ENCODE peak calls at places on chromosomes 16 and 17, in eight cellular contexts. X is adipocyte; Z is left lung; M is dorsolateral prefrontal cortex; C is NCI-H2171; A is activated naive CD8-positive, alpha-beta T cell treated with anti-CD3 and anti-CD28 coated beads for 36 hours; E is ELR; T is AG08396. F is an unnamed sample.

GRCh38 chr17:38447502-38448095 is 19.3 kb downstream of the ARHGAP23 start:
- DNase-seq in A (no peak), C (no peak), X (no peak), E (no peak), T (no peak), M (no peak), Z (no peak), F (no peak)

GRCh38 chr17:34307110-34307509 is 12.1 kb upstream of the CCL8 start:
- DNase-seq in E (peak), T (no peak), X (peak), C (no peak), Z (no peak), A (no peak), M (no peak), F (no peak)

GRCh38 chr17:7814969-7815368 is 19.0 kb upstream of the KDM6B start:
- DNase-seq in X (no peak), M (no peak), Z (no peak), T (no peak), C (no peak), E (no peak), A (no peak), F (no peak)

GRCh38 chr17:75113798-75114551 is 4.2 kb downstream of the ARMC7 start:
- DNase-seq in A (peak), T (peak), M (peak), Z (peak), X (peak), E (peak), C (peak), F (peak)

GRCh38 chr16:69767459-69768229 is 5.5 kb downstream of the WWP2 start:
- DNase-seq in C (no peak), Z (no peak), T (no peak), A (no peak), X (no peak), E (no peak), M (no peak), F (no peak)

GRCh38 chr16:64051826-64052225 is 1070.0 kb downstream of the CDH11 start:
- DNase-seq in X (peak), Z (no peak), E (peak), C (no peak), A (no peak), T (no peak), M (no peak), F (no peak)

GRCh38 chr16:56675685-56676210 is 6.1 kb downstream of the MT1H start:
- DNase-seq in Z (no peak), E (no peak), T (no peak), A (peak), M (peak), C (no peak), X (no peak), F (no peak)

GRCh38 chr17:49508061-49508865 is 13.2 kb downstream of the NGFR start:
- DNase-seq in C (peak), T (no peak), A (no peak), X (peak), E (peak), Z (no peak), M (no peak), F (no peak)

GRCh38 chr17:78737332-78737731 is 44.7 kb downstream of the CYTH1 start:
- DNase-seq in Z (no peak), T (peak), A (no peak), C (no peak), E (peak), X (peak), M (no peak), F (no peak)